ENCODE peak calls at places on chromosome 4, in ten cellular contexts. U is memory B cell; H is mucosa of descending colon; D is central memory CD8-positive, alpha-beta T cell; M is stimulated activated naive B cell treated with anti-CD40 and anti-IgM and Interleukin-4, amounts not matched to agents 10 μg/mL and 1 μg/mL and 100 μg/mL, for 72 hours; S is activated naive CD4-positive, alpha-beta T cell treated with anti-CD3 and anti-CD28 coated beads, Interleukin-2, amount 50 U/mL, for 72 hours; W is CD4-positive, alpha-beta T cell; V is natural killer cell; Q is A549; K is heart right ventricle. J is an unnamed sample.

GRCh38 chr4:6663596-6664393 is 23.3 kb downstream of the MRFAP1 start:
- ATAC-seq in S (no peak), U (no peak), D (no peak), W (no peak), H (no peak), Q (peak), V (no peak), K (peak), M (peak), J (no peak)

GRCh38 chr4:141658316-141658715 is 21.9 kb downstream of the IL15 start:
- ATAC-seq in W (no peak), S (no peak), Q (no peak), H (no peak), D (no peak), M (no peak), U (no peak), V (no peak), K (no peak), J (no peak)

GRCh38 chr4:26609398-26609797 is 25.5 kb downstream of the TBC1D19 start:
- ATAC-seq in V (peak), D (peak), H (no peak), U (no peak), M (no peak), Q (no peak), K (no peak), S (no peak), W (no peak), J (no peak)

GRCh38 chr4:74108457-74109115 is 9.6 kb upstream of the CXCL2 start:
- ATAC-seq in K (no peak), H (no peak), W (no peak), Q (no peak), S (no peak), M (no peak), U (no peak), V (no peak), D (no peak), J (no peak)

GRCh38 chr4:105474110-105474518 is 252 bp upstream of the PPA2 start:
- ATAC-seq in U (peak), M (no peak), W (no peak), K (no peak), S (no peak), D (no peak), H (no peak), V (no peak), Q (peak), J (no peak)

GRCh38 chr4:134200811-134201215 is 776 bp downstream of the PABPC4L start:
- ATAC-seq in M (no peak), D (no peak), S (no peak), U (no peak), K (no peak), W (no peak), V (no peak), H (no peak), Q (peak), J (no peak)

GRCh38 chr4:149987330-149987751 is 90.9 kb upstream of the DCLK2 start:
- ATAC-seq in K (no peak), S (no peak), U (no peak), D (no peak), M (no peak), Q (no peak), H (peak), W (no peak), V (no peak), J (no peak)

GRCh38 chr4:23374280-23374679 is 515.6 kb downstream of the PPARGC1A start:
- ATAC-seq in K (no peak), S (no peak), D (no peak), W (no peak), Q (no peak), M (no peak), V (no peak), H (peak), U (no peak), J (no peak)

GRCh38 chr4:25654031-25654970 is 1.4 kb upstream of the SLC34A2 start:
- ATAC-seq in V (no peak), W (no peak), Q (no peak), S (no peak), M (no peak), H (no peak), D (no peak), K (no peak), U (no peak), J (peak)

GRCh38 chr4:113181289-113182007 is 132.0 kb downstream of the ANK2 start:
- ATAC-seq in U (no peak), Q (no peak), M (no peak), V (no peak), K (peak), D (no peak), H (no peak), S (no peak), W (no peak), J (no peak)

GRCh38 chr4:76634239-76634638 is 199.2 kb downstream of the SHROOM3 start:
- ATAC-seq in Q (no peak), K (no peak), S (no peak), D (no peak), U (no peak), W (no peak), M (no peak), V (no peak), H (peak), J (peak)

GRCh38 chr4:145154573-145154972 is 25.8 kb downstream of the OTUD4 start:
- ATAC-seq in Q (peak), V (peak), M (peak), D (no peak), W (peak), H (peak), U (peak), S (no peak), K (no peak), J (no peak)

GRCh38 chr4:53510316-53510715 is 81.0 kb downstream of the LNX1 start:
- ATAC-seq in D (no peak), S (no peak), U (no peak), H (no peak), V (no peak), M (no peak), Q (no peak), K (no peak), W (no peak), J (no peak)

GRCh38 chr4:156547439-156547838 is 424.2 kb downstream of the PDGFC start:
- ATAC-seq in H (no peak), S (no peak), U (no peak), D (no peak), M (no peak), W (no peak), K (no peak), V (no peak), Q (peak), J (peak)

GRCh38 chr4:70714061-70714468 is 7.7 kb upstream of the RUFY3 start:
- ATAC-seq in K (no peak), V (no peak), U (peak), S (peak), W (no peak), H (peak), Q (peak), D (no peak), M (peak), J (peak)

GRCh38 chr4:87056884-87057283 is 122.1 kb downstream of the AFF1 start:
- ATAC-seq in S (no peak), V (no peak), W (no peak), D (no peak), H (peak), K (no peak), U (no peak), M (no peak), Q (no peak), J (no peak)

GRCh38 chr4:167222098-167222497 is 12.2 kb downstream of the SPOCK3 start:
- ATAC-seq in V (no peak), H (no peak), K (no peak), D (no peak), W (no peak), S (peak), U (peak), Q (no peak), M (peak), J (no peak)

GRCh38 chr4:147773261-147774184 is 41.6 kb downstream of the ARHGAP10 start:
- ATAC-seq in K (no peak), D (no peak), Q (no peak), W (no peak), H (no peak), V (no peak), M (no peak), S (no peak), U (no peak), J (peak)

GRCh38 chr4:154707877-154708276 is 35.9 kb upstream of the LRAT start:
- ATAC-seq in D (no peak), U (no peak), W (no peak), H (no peak), Q (no peak), K (no peak), S (no peak), M (no peak), V (no peak), J (peak)

GRCh38 chr4:104643805-104644204 is 149.1 kb upstream of the CXXC4 start:
- ATAC-seq in D (no peak), S (no peak), U (no peak), H (no peak), K (no peak), W (no peak), V (no peak), Q (no peak), M (no peak), J (no peak)

GRCh38 chr4:20889901-20890300 is 189.6 kb downstream of the PACRGL start:
- ATAC-seq in Q (no peak), U (no peak), W (no peak), V (no peak), S (no peak), D (no peak), K (no peak), H (no peak), M (no peak), J (no peak)

GRCh38 chr4:67581208-67581857 is 22.8 kb downstream of the STAP1 start:
- ATAC-seq in W (peak), D (peak), S (peak), M (peak), K (no peak), U (peak), V (peak), Q (no peak), H (no peak), J (peak)

GRCh38 chr4:102608190-102608589 is 107.0 kb downstream of the NFKB1 start:
- ATAC-seq in M (no peak), V (no peak), D (no peak), U (no peak), S (peak), K (no peak), H (no peak), Q (no peak), W (no peak), J (no peak)